ENCODE peak calls at places on chromosomes 12 and 14, in five cellular contexts. P is WTC11, I is HepG2, J is K562, N is GM12878. F is an unnamed sample.

GRCh38 chr12:130661501-130662255 is 54.4 kb downstream of the RIMBP2 start:
- DNase-seq in P (no peak), I (peak), J (peak), N (no peak), F (peak)

GRCh38 chr12:110171186-110171538 is 47.0 kb downstream of the IFT81 start:
- DNase-seq in P (no peak), I (no peak), J (no peak), N (no peak), F (no peak)

GRCh38 chr12:81340910-81341309 is 263.0 kb downstream of the ACSS3 start:
- DNase-seq in P (no peak), I (no peak), J (no peak), N (no peak), F (no peak)

GRCh38 chr12:52646613-52647012 is 5.4 kb downstream of the KRT2 start:
- DNase-seq in P (peak), I (no peak), J (no peak), N (no peak), F (no peak)

GRCh38 chr14:76329150-76329881 is 46.6 kb upstream of the ESRRB start:
- DNase-seq in P (peak), I (no peak), J (no peak), N (no peak), F (no peak)

GRCh38 chr12:85348779-85349178 is 68.8 kb downstream of the ALX1 start:
- DNase-seq in P (no peak), I (no peak), J (no peak), N (no peak), F (no peak)

GRCh38 chr12:67276469-67276868 is 7.3 kb downstream of the CAND1 start:
- DNase-seq in P (no peak), I (no peak), J (no peak), N (no peak), F (no peak)

GRCh38 chr12:20220339-20220738 is 148.0 kb upstream of the PDE3A start:
- DNase-seq in P (peak), I (no peak), J (no peak), N (peak), F (no peak)

GRCh38 chr12:12182926-12183325 is 83.9 kb downstream of the LRP6 start:
- DNase-seq in P (no peak), I (no peak), J (peak), N (no peak), F (no peak)

GRCh38 chr12:132030367-132031038 is 80.8 kb downstream of the EP400 start:
- DNase-seq in P (no peak), I (no peak), J (no peak), N (no peak), F (no peak)

DNA sequence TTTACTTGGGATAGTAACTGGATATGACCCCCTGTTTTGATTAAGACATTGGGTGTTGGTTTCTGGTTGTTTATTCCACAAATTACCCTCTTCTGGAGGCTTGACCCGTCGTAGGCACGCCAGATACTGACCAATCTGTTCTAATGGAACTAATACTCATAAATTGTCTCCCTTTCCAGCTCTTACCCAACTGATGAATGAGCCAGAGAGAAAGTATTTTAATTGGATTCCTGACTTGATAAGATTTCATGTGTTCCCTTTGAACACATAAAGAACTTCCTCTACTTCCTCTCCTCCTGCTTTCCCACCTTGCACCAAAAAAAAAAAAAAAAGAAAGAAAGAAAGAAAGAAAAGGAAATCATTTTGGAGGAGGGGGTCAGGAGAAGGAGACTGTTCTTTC is 340.9 kb downstream of the PCNX1 start:
- DNase-seq in P (no peak), I (no peak), J (no peak), N (no peak), F (no peak)
- TF ChIP-seq ESRRA in P (no peak), I (no peak), J (no peak), N (no peak), F (no peak)

DNA sequence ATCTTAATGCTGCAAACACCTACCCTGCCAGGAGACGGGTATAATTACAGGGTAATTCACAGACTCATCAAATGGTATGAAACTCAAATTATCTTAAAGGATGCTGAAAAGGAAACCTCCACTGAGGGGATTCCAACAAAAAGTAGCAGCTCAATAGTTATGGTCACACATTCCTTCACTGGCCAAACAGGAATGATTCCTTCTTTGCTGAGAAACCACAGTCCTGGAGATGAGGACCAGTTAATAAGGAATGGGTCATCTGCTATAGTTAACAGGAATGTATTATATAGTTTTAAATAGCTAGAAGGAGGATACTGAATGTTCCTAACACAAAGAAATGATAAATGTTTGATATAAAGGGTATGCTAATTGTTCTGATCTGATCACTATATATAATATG is 136.9 kb downstream of the STXBP6 start:
- DNase-seq in P (no peak), I (no peak), J (no peak), N (no peak), F (no peak)
- TF ChIP-seq ESRRA in P (no peak), I (no peak), J (no peak), N (no peak), F (no peak)

DNA sequence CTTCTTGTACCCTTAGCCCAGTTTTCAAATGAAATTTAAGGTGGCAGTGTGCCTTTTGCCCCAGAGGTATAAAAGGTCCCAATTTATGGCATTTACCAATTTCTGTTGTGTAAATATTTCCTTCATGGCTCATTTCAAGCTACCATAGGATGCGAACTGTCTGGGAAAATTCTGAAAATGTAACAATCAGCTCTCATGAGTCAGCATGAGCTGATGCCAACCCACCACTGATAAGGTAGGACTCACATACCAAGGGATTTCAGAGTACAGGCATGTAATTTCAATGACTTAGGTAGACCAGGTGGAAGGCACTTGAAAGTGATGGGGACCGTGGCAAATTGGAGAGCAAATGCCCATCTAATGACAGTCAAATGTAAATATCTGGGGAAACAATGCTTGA is 169.5 kb downstream of the TTC8 start:
- DNase-seq in P (no peak), I (no peak), J (no peak), N (no peak), F (peak)
- TF ChIP-seq ESRRA in P (no peak), I (no peak), J (no peak), N (no peak), F (no peak)

GRCh38 chr12:57278465-57279453 is 27.8 kb upstream of the STAC3 start:
- DNase-seq in P (no peak), I (no peak), J (no peak), N (no peak), F (no peak)

GRCh38 chr12:57276935-57277563 is 26.1 kb upstream of the STAC3 start:
- DNase-seq in P (peak), I (peak), J (peak), N (no peak), F (peak)

DNA sequence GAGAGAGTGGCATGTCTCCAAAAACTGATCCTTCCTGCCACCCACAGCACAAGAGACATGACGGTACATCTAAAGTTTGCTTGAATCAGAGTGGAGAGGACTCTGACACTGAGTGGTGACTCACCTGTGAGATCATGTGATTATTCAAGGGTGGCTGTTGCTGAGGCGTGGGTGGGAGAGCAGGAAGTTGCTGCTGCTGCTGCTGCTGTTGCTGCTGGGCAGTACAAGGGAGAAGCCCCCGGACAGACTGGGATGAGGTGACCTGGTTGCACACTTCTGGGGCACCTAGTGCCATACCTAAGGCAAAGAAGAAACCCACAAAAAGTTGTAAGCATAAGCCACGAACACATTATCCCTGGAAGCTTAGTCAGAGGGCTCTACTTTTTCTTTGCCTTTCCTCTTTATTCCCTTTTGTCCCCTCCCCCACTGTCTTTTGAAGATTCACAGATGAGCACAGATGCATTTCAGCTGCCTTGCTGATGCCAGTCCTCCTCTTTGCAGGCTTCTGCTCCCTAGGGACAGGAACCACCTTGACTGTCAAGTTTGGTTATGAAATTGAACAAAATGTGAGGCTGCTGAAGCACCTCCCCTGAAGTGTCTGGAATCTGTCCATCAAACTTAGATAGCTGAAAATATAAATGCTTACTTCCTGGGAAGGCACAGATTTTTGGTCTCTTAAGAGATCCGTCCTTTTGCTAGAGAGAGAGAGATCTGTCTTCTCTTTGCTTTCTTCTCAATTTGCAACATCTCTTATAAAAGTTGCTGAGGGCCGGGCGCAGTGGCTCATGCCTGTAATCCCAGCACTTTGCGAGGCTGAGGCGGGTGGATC is 29.5 kb upstream of the STAC3 start:
- DNase-seq in P (no peak), I (peak), J (peak), N (peak), F (peak)
- TF ChIP-seq ESRRA in P (no peak), I (no peak), J (no peak), N (no peak), F (no peak)

GRCh38 chr14:33851931-33852330 is 98.9 kb downstream of the EGLN3 start:
- DNase-seq in P (no peak), I (no peak), J (no peak), N (no peak), F (no peak)
- TF ChIP-seq ESRRA in P (no peak), I (no peak), J (no peak), N (no peak), F (no peak)

GRCh38 chr14:64645220-64645891 is 58.9 kb upstream of the PLEKHG3 start:
- DNase-seq in P (peak), I (peak), J (no peak), N (no peak), F (peak)
- TF ChIP-seq ESRRA in P (no peak), I (no peak), J (no peak), N (no peak), F (no peak)

GRCh38 chr12:106976668-106977067 is 10.3 kb downstream of the MTERF2 start:
- DNase-seq in P (no peak), I (no peak), J (no peak), N (no peak), F (no peak)
- TF ChIP-seq ESRRA in P (no peak), I (no peak), J (no peak), N (no peak), F (no peak)